ENCODE peak calls at places on chromosomes 12 and 14, in ten cellular contexts. T is naive thymus-derived CD4-positive, alpha-beta T cell; K is NCI-H2029 treated with DMSO at 0.1 percent for 48 hours; O is ELF-1; R is stromal cell of bone marrow; G is ELR; E is cardiac fibroblast; Q is EL; L is HS-5; C is KG1. H is an unnamed sample.

GRCh38 chr12:6871052-6871957 is 1.8 kb downstream of the SPSB2 start:
- DNase-seq in L (no peak), E (peak; percentile 42), K (no peak), C (no peak), R (no peak), Q (peak; percentile 69), O (peak; percentile 47), T (no peak), G (peak; percentile 69), H (no peak)

GRCh38 chr12:72491399-72491798 is 219.2 kb downstream of the TRHDE start:
- DNase-seq in E (no peak), T (no peak), Q (no peak), C (no peak), G (no peak), L (no peak), K (no peak), R (no peak), O (no peak), H (no peak)

GRCh38 chr12:10189653-10190052 is 10.8 kb downstream of the TMEM52B start:
- DNase-seq in R (no peak), Q (peak; percentile 43), G (no peak), C (no peak), K (no peak), L (no peak), T (no peak), E (no peak), O (no peak), H (no peak)

GRCh38 chr14:55136868-55137785 is 8.1 kb downstream of the LGALS3 start:
- DNase-seq in O (no peak), L (no peak), K (no peak), T (no peak), R (peak; percentile 88), E (peak; percentile 93), G (no peak), Q (peak; percentile 60), C (no peak), H (no peak)

GRCh38 chr14:77302926-77303325 is 17.8 kb downstream of the POMT2 start:
- DNase-seq in K (no peak), O (peak; percentile 63), L (no peak), Q (peak; percentile 69), G (peak; percentile 91), E (peak; percentile 79), R (no peak), T (no peak), C (no peak), H (no peak)

GRCh38 chr14:91258876-91259275 is 14.4 kb upstream of the GPR68 start:
- DNase-seq in G (no peak), E (no peak), T (no peak), O (no peak), Q (no peak), R (no peak), C (no peak), K (no peak), L (no peak), H (no peak)

GRCh38 chr12:56028511-56029165 is 7.8 kb downstream of the IKZF4 start:
- DNase-seq in G (no peak), R (no peak), K (no peak), O (peak; percentile 41), L (no peak), C (no peak), Q (no peak), E (peak; percentile 24), T (no peak), H (no peak)

GRCh38 chr14:91573894-91574837 is 64.1 kb upstream of the PPP4R3A start:
- DNase-seq in O (peak; percentile 42), K (peak; percentile 40), T (peak; percentile 59), E (peak; percentile 48), G (peak; percentile 42), C (no peak), Q (peak; percentile 58), L (peak; percentile 31), R (peak; percentile 35), H (peak; percentile 39)

GRCh38 chr14:25032092-25032784 is 17.7 kb downstream of the STXBP6 start:
- DNase-seq in L (no peak), T (no peak), K (no peak), G (no peak), C (no peak), E (no peak), Q (no peak), O (no peak), R (no peak), H (peak; percentile 4)

GRCh38 chr12:95304673-95305198 is 87.1 kb downstream of the VEZT start:
- DNase-seq in L (no peak), R (no peak), C (no peak), Q (peak; percentile 62), E (peak; percentile 53), O (no peak), T (no peak), G (peak; percentile 60), K (no peak), H (no peak)

H was measured in CD4-positive, CD25-positive, alpha-beta regulatory T cell.